ENCODE peak calls at places on chromosomes 7 and 10, in eight cellular contexts. M is suprapubic skin, V is stomach, O is HCT116, R is HL-60, C is prostate gland, G is GM23338, Y is spleen. N is an unnamed sample.

GRCh38 chr7:101450064-101450463 is 87.4 kb downstream of the COL26A1 start:
- DNase-seq in M (no peak), V (no peak), O (no peak), R (no peak), C (no peak), G (no peak), Y (no peak), N (no peak)

GRCh38 chr7:2036786-2037185 is 196.0 kb downstream of the MAD1L1 start:
- DNase-seq in M (peak; percentile 29), V (no peak), O (no peak), R (no peak), C (no peak), G (no peak), Y (peak; percentile 71), N (no peak)

GRCh38 chr7:29484280-29484679 is 79.4 kb upstream of the PRR15 start:
- DNase-seq in M (no peak), V (no peak), O (no peak), R (no peak), C (no peak), G (no peak), Y (no peak), N (no peak)

GRCh38 chr10:46247808-46248569 is 38.8 kb upstream of the ANTXRL start:
- DNase-seq in M (peak; percentile 42), V (peak; percentile 74), O (no peak), R (no peak), C (no peak), G (no peak), Y (peak; percentile 63), N (peak; percentile 79)

GRCh38 chr10:30883751-30884150 is 147.9 kb downstream of the ZNF438 start:
- DNase-seq in M (no peak), V (no peak), O (no peak), R (no peak), C (no peak), G (no peak), Y (no peak), N (no peak)

GRCh38 chr7:100685631-100686145 is 8.4 kb downstream of the GIGYF1 start:
- DNase-seq in M (no peak), V (no peak), O (no peak), R (no peak), C (no peak), G (no peak), Y (no peak), N (no peak)

GRCh38 chr10:80171248-80171660 is 34.1 kb downstream of the ANXA11 start:
- DNase-seq in M (no peak), V (peak; percentile 91), O (no peak), R (no peak), C (peak; percentile 85), G (peak; percentile 33), Y (peak; percentile 45), N (no peak)

GRCh38 chr10:119677126-119677525 is 25.9 kb downstream of the BAG3 start:
- DNase-seq in M (no peak), V (no peak), O (no peak), R (no peak), C (no peak), G (no peak), Y (no peak), N (no peak)

GRCh38 chr7:56033671-56034432 is 17.4 kb downstream of the PSPH start:
- DNase-seq in M (no peak), V (peak; percentile 55), O (peak; percentile 37), R (peak; percentile 74), C (peak; percentile 50), G (peak; percentile 92), Y (peak; percentile 91), N (no peak)

GRCh38 chr10:124989526-124989925 is 47.6 kb downstream of the ZRANB1 start:
- DNase-seq in M (no peak), V (no peak), O (no peak), R (no peak), C (peak; percentile 8), G (no peak), Y (no peak), N (no peak)

GRCh38 chr7:101950450-101951119 is 133.2 kb downstream of the CUX1 start:
- DNase-seq in M (no peak), V (no peak), O (peak; percentile 21), R (no peak), C (no peak), G (peak; percentile 87), Y (no peak), N (no peak)

DNA sequence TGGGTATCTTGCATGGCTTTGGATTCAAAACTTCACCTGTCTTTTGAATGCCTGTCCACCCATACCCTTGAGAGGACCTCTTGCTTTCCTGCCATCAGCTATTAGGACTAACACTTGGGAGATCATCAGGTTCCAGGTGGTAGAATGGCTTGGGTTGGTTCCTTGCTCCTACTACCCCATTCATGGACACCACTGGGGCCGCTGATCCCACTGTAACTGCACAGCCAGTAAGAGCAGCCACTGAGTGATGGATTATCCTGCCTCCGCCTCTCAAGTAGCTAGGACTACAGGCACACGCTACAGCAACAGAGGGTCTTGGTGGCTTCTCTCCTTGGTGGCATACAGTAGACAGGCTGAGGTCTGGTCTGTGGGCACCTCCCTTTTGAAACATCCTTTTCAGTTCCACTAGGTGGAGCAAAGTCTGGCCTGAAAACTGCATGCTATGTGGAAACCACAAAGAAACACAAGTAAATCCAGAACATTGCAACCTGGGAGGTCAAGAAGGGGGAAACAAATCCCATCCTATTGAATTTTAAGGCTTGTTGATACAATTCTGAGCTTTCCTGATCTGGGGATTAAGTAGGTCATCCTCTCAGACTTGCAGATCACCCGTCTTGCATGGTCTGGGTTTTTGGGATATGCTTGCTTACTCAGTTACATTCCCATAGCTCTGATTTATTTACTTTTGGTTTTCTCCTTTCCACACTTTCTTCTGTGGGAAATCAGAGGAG is 9.4 kb downstream of the WBP1L start:
- DNase-seq in M (no peak), V (no peak), O (no peak), R (no peak), C (no peak), G (peak; percentile 75), Y (peak; percentile 61), N (no peak)
- TF ChIP-seq POLR2AphosphoS5 in M (no peak), V (no peak), O (no peak), R (no peak), C (peak; percentile 35), G (no peak), Y (no peak), N (no peak)

GRCh38 chr7:45709168-45710034 is 135.2 kb downstream of the ADCY1 start:
- DNase-seq in M (peak; percentile 72), V (peak; percentile 35), O (no peak), R (no peak), C (no peak), G (no peak), Y (peak; percentile 77), N (peak; percentile 90)
- H3K27ac ChIP-seq in M (peak overlapping the region; percentile 51), V (no peak overlapping the region), O (no peak overlapping the region), R (no peak overlapping the region), C (peak overlapping the region; percentile 35), G (no peak overlapping the region), Y (no peak overlapping the region), N (peak overlapping the region; percentile 73)

GRCh38 chr7:26291699-26292538 is at the start of gene SNX10:
- DNase-seq in M (no peak), V (peak; percentile 52), O (peak; percentile 42), R (peak; percentile 62), C (peak; percentile 23), G (peak; percentile 85), Y (peak; percentile 96), N (no peak)
- TF ChIP-seq CTCF in M (no peak), V (no peak), O (peak; percentile 39), R (no peak), C (no peak), G (peak; percentile 34), Y (no peak), N (no peak)

GRCh38 chr10:77922551-77923179 is 3.9 kb downstream of the DLG5 start:
- DNase-seq in M (no peak), V (no peak), O (no peak), R (no peak), C (no peak), G (no peak), Y (no peak), N (no peak)

GRCh38 chr10:77919713-77920108 is 6.8 kb downstream of the DLG5 start:
- DNase-seq in M (no peak), V (no peak), O (no peak), R (no peak), C (no peak), G (no peak), Y (no peak), N (no peak)

GRCh38 chr10:77922055-77922454 is 4.5 kb downstream of the DLG5 start:
- DNase-seq in M (no peak), V (no peak), O (no peak), R (no peak), C (no peak), G (no peak), Y (no peak), N (no peak)

GRCh38 chr10:77920495-77920894 is 6.1 kb downstream of the DLG5 start:
- DNase-seq in M (no peak), V (no peak), O (no peak), R (no peak), C (no peak), G (no peak), Y (no peak), N (no peak)

GRCh38 chr10:77921395-77921794 is 5.2 kb downstream of the DLG5 start:
- DNase-seq in M (no peak), V (no peak), O (no peak), R (no peak), C (no peak), G (no peak), Y (no peak), N (no peak)
- TF ChIP-seq POLR2AphosphoS5 in M (no peak), V (no peak), O (no peak), R (no peak), C (no peak), G (no peak), Y (no peak), N (no peak)

DNA sequence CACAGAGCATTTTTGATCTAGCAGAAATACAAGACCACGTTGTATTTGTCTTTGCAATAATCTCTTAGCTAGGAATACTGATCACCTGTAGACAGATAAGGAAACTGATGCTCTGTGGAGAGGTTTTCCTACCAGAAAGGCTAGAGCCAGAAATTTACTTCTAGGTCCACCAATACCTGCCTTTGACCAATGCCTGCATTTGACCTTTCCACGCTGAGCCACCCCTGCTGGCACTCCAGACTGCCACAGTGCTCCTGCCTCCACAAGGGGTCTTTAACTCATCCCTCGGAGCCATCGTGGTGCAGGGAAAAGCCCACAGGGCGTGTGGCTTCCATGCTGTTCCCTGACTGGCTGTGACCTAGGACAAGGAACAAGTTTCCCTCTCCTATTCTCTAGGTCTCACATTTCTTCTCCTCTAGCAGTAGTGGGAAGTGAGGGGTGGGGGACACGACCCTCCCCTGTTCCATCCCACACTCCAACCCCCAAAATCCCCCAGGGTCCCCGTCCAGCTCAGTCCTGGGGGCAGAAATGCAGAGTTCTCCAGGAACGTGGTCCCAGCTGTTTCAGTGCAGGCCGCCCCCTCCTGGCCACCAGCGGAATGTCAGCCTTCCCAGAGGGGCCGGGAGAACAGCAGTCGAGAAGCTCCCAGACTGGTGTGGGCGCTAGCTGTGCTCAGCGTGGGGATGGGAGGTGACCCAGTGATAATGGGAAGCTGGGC is 1.4 kb upstream of the ELN start:
- DNase-seq in M (peak; percentile 88), V (peak; percentile 77), O (peak; percentile 31), R (peak; percentile 24), C (peak; percentile 67), G (peak; percentile 81), Y (peak; percentile 91), N (no peak)
- H3K27ac ChIP-seq in M (no peak overlapping the region), V (peak overlapping the region; percentile 22), O (no peak overlapping the region), R (no peak overlapping the region), C (peak overlapping the region; percentile 72), G (no peak overlapping the region), Y (no peak overlapping the region), N (peak overlapping the region; percentile 91)

N was measured in vagina.